ENCODE peak calls at places on chromosomes 4 and X, in five cellular contexts. G is PC-9, H is cardiac muscle cell, B is K562, P is right cardiac atrium. V is an unnamed sample.
A peak's percentile ranks its signal among the peaks of the same experiment; 100 is the strongest.

GRCh38 chr4:182268966-182269365 is 25.8 kb downstream of the TENM3 start:
- DNase-seq in G (no peak), H (no peak), B (no peak), P (no peak), V (no peak)

GRCh38 chrX:40303256-40304077 is 205.7 kb upstream of the BCOR start:
- DNase-seq in G (no peak), H (no peak), B (no peak), P (no peak), V (no peak)

GRCh38 chrX:154370882-154371770 is 3.3 kb downstream of the FLNA start:
- DNase-seq in G (peak; percentile 75), H (peak; percentile 93), B (peak; percentile 73), P (peak; percentile 98), V (peak; percentile 57)

GRCh38 chr4:27000820-27001219 is 140.2 kb downstream of the STIM2 start:
- DNase-seq in G (no peak), H (peak; percentile 25), B (no peak), P (no peak), V (no peak)

GRCh38 chr4:143021384-143021783 is 163.3 kb upstream of the USP38 start:
- DNase-seq in G (no peak), H (no peak), B (no peak), P (no peak), V (no peak)

GRCh38 chr4:107740950-107741701 is 21.1 kb upstream of the PAPSS1 start:
- DNase-seq in G (no peak), H (no peak), B (no peak), P (peak; percentile 87), V (no peak)

GRCh38 chr4:2166253-2166652 is 75.7 kb downstream of the HAUS3 start:
- DNase-seq in G (no peak), H (no peak), B (no peak), P (no peak), V (no peak)

GRCh38 chr4:109588176-109588575 is 28.1 kb downstream of the MCUB start:
- DNase-seq in G (no peak), H (no peak), B (no peak), P (no peak), V (no peak)

GRCh38 chrX:48890934-48891401 is 6.6 kb downstream of the TIMM17B start:
- DNase-seq in G (no peak), H (peak; percentile 58), B (no peak), P (peak; percentile 71), V (no peak)

GRCh38 chr4:26812049-26812729 is 48.5 kb upstream of the STIM2 start:
- DNase-seq in G (no peak), H (no peak), B (no peak), P (no peak), V (no peak)

GRCh38 chr4:1348014-1348513 is 1.1 kb downstream of the UVSSA start:
- DNase-seq in G (no peak), H (no peak), B (peak; percentile 31), P (peak; percentile 57), V (no peak)

GRCh38 chr4:114754616-114755015 is 156.0 kb downstream of the UGT8 start:
- DNase-seq in G (no peak), H (no peak), B (no peak), P (no peak), V (no peak)

GRCh38 chr4:100106982-100107381 is 83.3 kb downstream of the DDIT4L start:
- DNase-seq in G (no peak), H (no peak), B (no peak), P (no peak), V (no peak)

GRCh38 chrX:120213438-120214265 is 37.0 kb upstream of the ZBTB33 start:
- DNase-seq in G (peak; percentile 38), H (peak; percentile 69), B (peak; percentile 53), P (no peak), V (no peak)

GRCh38 chrX:20019672-20020365 is 29.0 kb upstream of the BCLAF3 start:
- DNase-seq in G (no peak), H (no peak), B (no peak), P (peak; percentile 35), V (no peak)

GRCh38 chrX:75229774-75230173 is 44.1 kb upstream of the UPRT start:
- DNase-seq in G (no peak), H (no peak), B (no peak), P (no peak), V (no peak)

GRCh38 chr4:95362906-95363578 is 185.7 kb downstream of the UNC5C start:
- DNase-seq in G (no peak), H (peak; percentile 32), B (peak; percentile 11), P (peak; percentile 40), V (no peak)

GRCh38 chrX:41723305-41723704 is 676 bp upstream of the GPR82 start:
- DNase-seq in G (no peak), H (no peak), B (no peak), P (no peak), V (no peak)

GRCh38 chr4:86300516-86300915 is 59.3 kb downstream of the MAPK10 start:
- DNase-seq in G (no peak), H (no peak), B (no peak), P (no peak), V (no peak)

GRCh38 chr4:80201326-80202151 is 4.2 kb downstream of the PRDM8 start:
- DNase-seq in G (no peak), H (peak; percentile 49), B (no peak), P (peak; percentile 83), V (no peak)

GRCh38 chr4:157052429-157053040 is 23.4 kb upstream of the GLRB start:
- DNase-seq in G (no peak), H (no peak), B (no peak), P (no peak), V (no peak)

GRCh38 chr4:965048-965765 is 8.2 kb downstream of the DGKQ start:
- DNase-seq in G (no peak), H (no peak), B (no peak), P (peak; percentile 42), V (no peak)

GRCh38 chr4:83989835-83990234 is 453.9 kb downstream of the GPAT3 start:
- DNase-seq in G (no peak), H (no peak), B (no peak), P (no peak), V (no peak)

GRCh38 chrX:5236096-5236495 is 992.6 kb downstream of the NLGN4X start:
- DNase-seq in G (no peak), H (peak; percentile 47), B (no peak), P (no peak), V (peak; percentile 1)

GRCh38 chr4:126513596-126513995 is 1119.2 kb upstream of the INTU start:
- DNase-seq in G (no peak), H (peak; percentile 5), B (no peak), P (no peak), V (no peak)
- H3K4me3 ChIP-seq in G (no peak overlapping the region), H (no peak overlapping the region), B (no peak overlapping the region), P (no peak overlapping the region), V (no peak overlapping the region)

GRCh38 chr4:120922390-120923200 is at the start of gene PRDM5:
- DNase-seq in G (no peak), H (peak; percentile 66), B (no peak), P (peak; percentile 89), V (no peak)
- H3K4me3 ChIP-seq in G (peak within 1 kb of the TSS; percentile 51), H (peak within 1 kb of the TSS; percentile 71), B (no peak within 1 kb of the TSS), P (peak within 1 kb of the TSS; percentile 87), V (peak within 1 kb of the TSS; percentile 39)

DNA sequence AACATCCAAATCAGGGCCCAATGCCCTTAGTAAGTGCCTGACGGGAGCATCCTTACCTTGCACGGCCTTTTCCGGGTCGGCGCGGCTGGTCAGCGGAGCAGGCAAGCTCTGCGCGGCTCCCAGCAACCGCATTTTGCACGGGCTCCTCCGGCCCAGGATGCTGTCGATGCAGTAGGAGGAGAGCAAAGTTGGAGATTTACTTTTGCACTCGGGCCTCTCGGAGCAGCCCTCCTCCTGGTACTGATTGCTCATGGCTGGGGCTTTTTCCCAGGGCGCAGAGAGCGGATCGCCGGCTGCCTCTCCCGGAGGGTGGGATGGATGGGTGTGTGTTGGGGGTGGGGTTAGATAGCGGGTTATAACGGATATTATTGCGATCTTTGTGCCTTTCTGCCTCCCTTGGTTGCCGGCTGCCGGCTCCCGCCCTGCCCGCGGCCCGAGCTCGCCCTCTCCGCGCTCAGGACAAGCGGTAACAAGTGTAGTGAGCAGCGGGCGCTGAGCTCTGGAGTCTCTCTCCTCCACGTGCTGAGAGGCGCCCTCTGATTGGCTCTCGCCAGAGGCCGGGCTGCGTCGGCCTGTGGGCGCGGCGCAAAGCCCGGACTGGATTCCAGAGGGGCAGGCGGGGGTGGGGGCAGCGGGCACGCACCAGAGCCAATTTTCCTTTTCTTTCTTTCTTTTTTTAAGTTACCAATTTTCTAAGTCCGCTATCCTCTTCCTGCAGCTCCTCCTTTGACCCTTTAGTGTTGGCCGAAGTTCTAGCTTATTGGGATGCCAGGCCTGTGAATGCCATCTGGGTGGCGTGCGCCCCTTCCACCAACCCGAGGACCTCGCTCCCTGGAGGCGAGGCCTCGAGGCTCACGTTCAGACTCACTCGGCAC is at the start of gene ARX:
- DNase-seq in G (no peak), H (peak; percentile 96), B (peak; percentile 91), P (peak; percentile 69), V (no peak)
- H3K4me3 ChIP-seq in G (no peak within 1 kb of the TSS), H (peak within 1 kb of the TSS; percentile 23), B (no peak within 1 kb of the TSS), P (no peak within 1 kb of the TSS), V (no peak within 1 kb of the TSS)

GRCh38 chrX:43882294-43882681 is at the start of gene MAOB:
- DNase-seq in G (no peak), H (peak; percentile 55), B (peak; percentile 50), P (peak; percentile 82), V (no peak)

GRCh38 chrX:43885617-43886016 is 3.4 kb upstream of the MAOB start:
- DNase-seq in G (no peak), H (no peak), B (no peak), P (no peak), V (no peak)

GRCh38 chrX:43878902-43879526 is 3.2 kb downstream of the MAOB start:
- DNase-seq in G (no peak), H (no peak), B (no peak), P (peak; percentile 29), V (no peak)

GRCh38 chrX:43880439-43880838 is 1.8 kb downstream of the MAOB start:
- DNase-seq in G (peak; percentile 30), H (no peak), B (no peak), P (no peak), V (no peak)

GRCh38 chrX:43881410-43882293 is 598 bp downstream of the MAOB start:
- DNase-seq in G (no peak), H (no peak), B (no peak), P (peak; percentile 60), V (no peak)
- H3K4me3 ChIP-seq in G (no peak overlapping the region), H (peak overlapping the region; percentile 12), B (no peak overlapping the region), P (peak overlapping the region; percentile 37), V (no peak overlapping the region)

V was measured in LNCaP clone FGC.